ENCODE peak calls at places on chromosomes 6 and 20, in four cellular contexts. V is activated CD8-positive, alpha-beta memory T cell treated with anti-CD3 and anti-CD28 coated beads, Interleukin-2, amount 50 U/mL, for 4 hours; G is GM06990; D is Daoy. Y is an unnamed sample.

GRCh38 chr6:44058617-44059358 is 68.5 kb downstream of the MRPL14 start:
- DNase-seq in D (peak), G (peak), V (no peak), Y (peak)

GRCh38 chr6:108118359-108118724 is 43.8 kb upstream of the OSTM1 start:
- DNase-seq in G (no peak), D (no peak), V (peak), Y (no peak)

GRCh38 chr20:17557675-17558006 is 12.2 kb upstream of the DSTN start:
- DNase-seq in V (no peak), G (no peak), D (peak), Y (peak)

GRCh38 chr20:23205656-23206055 is 119.5 kb upstream of the CD93 start:
- DNase-seq in G (no peak), D (no peak), V (no peak), Y (peak)

GRCh38 chr6:150310539-150310938 is 58.3 kb upstream of the IYD start:
- DNase-seq in V (no peak), G (no peak), D (no peak), Y (no peak)

GRCh38 chr6:127266892-127267741 is 453 bp downstream of the RNF146 start:
- DNase-seq in V (peak), D (peak), G (peak), Y (peak)

GRCh38 chr6:84773431-84774173 is 9.2 kb upstream of the TBX18 start:
- DNase-seq in V (no peak), G (peak), D (no peak), Y (peak)

GRCh38 chr20:48275737-48276342 is 490.6 kb upstream of the SULF2 start:
- DNase-seq in G (no peak), V (no peak), D (no peak), Y (no peak)

GRCh38 chr20:4170621-4171537 is 155.5 kb upstream of the RNF24 start:
- DNase-seq in V (no peak), D (no peak), G (no peak), Y (peak)

GRCh38 chr20:11676618-11677289 is 240.9 kb upstream of the BTBD3 start:
- DNase-seq in G (no peak), V (no peak), D (peak), Y (peak)

GRCh38 chr6:167426620-167427019 is 101.7 kb downstream of the TTLL2 start:
- DNase-seq in D (no peak), G (no peak), V (no peak), Y (no peak)

GRCh38 chr6:13367396-13367795 is 39.1 kb upstream of the TBC1D7 start:
- DNase-seq in G (no peak), D (no peak), V (no peak), Y (peak)

GRCh38 chr6:155078331-155078745 is 83.2 kb downstream of the TIAM2 start:
- DNase-seq in V (no peak), D (no peak), G (no peak), Y (no peak)

GRCh38 chr6:41428995-41429417 is 93.6 kb downstream of the NCR2 start:
- DNase-seq in G (no peak), D (peak), V (peak), Y (no peak)

Y was measured in dermis blood vessel endothelial cell.